ENCODE peak calls at places on chromosomes 5 and 9, in five cellular contexts. S is AG10803, D is fibroblast of mammary gland, R is WERI-Rb-1, Q is AG04449. C is an unnamed sample.

GRCh38 chr5:150700298-150700599 is 613 bp downstream of the RBM22 start:
- DNase-seq in S (no peak), D (no peak), R (no peak), Q (no peak), C (no peak)

GRCh38 chr9:135480071-135480941 is 724 bp downstream of the PPP1R26 start:
- DNase-seq in S (peak), D (peak), R (peak), Q (no peak), C (peak)

GRCh38 chr5:149358294-149358651 is 427 bp downstream of the PCYOX1L start:
- DNase-seq in S (no peak), D (no peak), R (peak), Q (no peak), C (no peak)

GRCh38 chr9:117927354-117927753 is 223.2 kb downstream of the TLR4 start:
- DNase-seq in S (no peak), D (no peak), R (peak), Q (no peak), C (no peak)

GRCh38 chr5:587403-587802 is 24.7 kb upstream of the CEP72 start:
- DNase-seq in S (no peak), D (no peak), R (no peak), Q (no peak), C (no peak)

GRCh38 chr9:76690575-76691370 is 73.5 kb upstream of the PCA3 start:
- DNase-seq in S (peak), D (no peak), R (no peak), Q (no peak), C (no peak)

GRCh38 chr5:33425334-33425733 is 15.4 kb upstream of the TARS1 start:
- DNase-seq in S (peak), D (no peak), R (no peak), Q (no peak), C (no peak)

GRCh38 chr9:104950838-104951237 is 22.9 kb upstream of the ABCA1 start:
- DNase-seq in S (no peak), D (peak), R (no peak), Q (no peak), C (no peak)

GRCh38 chr5:133667217-133667616 is 54.9 kb upstream of the FSTL4 start:
- DNase-seq in S (no peak), D (no peak), R (no peak), Q (no peak), C (no peak)

GRCh38 chr5:68533051-68533450 is 317.5 kb downstream of the PIK3R1 start:
- DNase-seq in S (no peak), D (no peak), R (no peak), Q (no peak), C (no peak)

GRCh38 chr5:158152151-158152550 is 293.2 kb upstream of the CLINT1 start:
- DNase-seq in S (peak), D (peak), R (no peak), Q (no peak), C (no peak)

GRCh38 chr5:134092875-134093274 is 21.6 kb upstream of the TCF7 start:
- DNase-seq in S (no peak), D (peak), R (peak), Q (no peak), C (no peak)

GRCh38 chr5:111143910-111144309 is 51.8 kb downstream of the WDR36 start:
- DNase-seq in S (peak), D (peak), R (no peak), Q (peak), C (no peak)

GRCh38 chr5:84197542-84197941 is 187.1 kb downstream of the EDIL3 start:
- DNase-seq in S (no peak), D (no peak), R (no peak), Q (no peak), C (no peak)

GRCh38 chr9:3809724-3810123 is 283.9 kb upstream of the RFX3 start:
- DNase-seq in S (peak), D (peak), R (no peak), Q (no peak), C (no peak)

GRCh38 chr9:129170229-129170628 is 7.8 kb downstream of the IER5L start:
- DNase-seq in S (peak), D (peak), R (no peak), Q (no peak), C (no peak)

GRCh38 chr9:129697111-129697955 is 31.9 kb downstream of the PRRX2 start:
- DNase-seq in S (peak), D (peak), R (peak), Q (no peak), C (peak)

GRCh38 chr5:149062371-149063016 is 368 bp downstream of the SH3TC2 start:
- DNase-seq in S (peak), D (peak), R (no peak), Q (peak), C (no peak)

GRCh38 chr9:77865385-77865784 is 166.2 kb downstream of the GNAQ start:
- DNase-seq in S (no peak), D (no peak), R (no peak), Q (no peak), C (no peak)

GRCh38 chr9:76403352-76403751 is 9.1 kb upstream of the RFK start:
- DNase-seq in S (peak), D (peak), R (no peak), Q (peak), C (no peak)

GRCh38 chr5:9316041-9316440 is 229.8 kb downstream of the SEMA5A start:
- DNase-seq in S (no peak), D (no peak), R (no peak), Q (no peak), C (no peak)

GRCh38 chr9:112831281-112831851 is 59.3 kb downstream of the SLC46A2 start:
- DNase-seq in S (peak), D (no peak), R (no peak), Q (no peak), C (no peak)

GRCh38 chr5:56851258-56851941 is 36.1 kb downstream of the MAP3K1 start:
- DNase-seq in S (no peak), D (peak), R (no peak), Q (no peak), C (no peak)

GRCh38 chr9:90878562-90878961 is 76.9 kb downstream of the SYK start:
- DNase-seq in S (no peak), D (no peak), R (no peak), Q (no peak), C (no peak)

GRCh38 chr9:13576101-13576500 is 296.6 kb upstream of the MPDZ start:
- DNase-seq in S (no peak), D (no peak), R (no peak), Q (no peak), C (no peak)

GRCh38 chr5:41649659-41650058 is 139.3 kb upstream of the PLCXD3 start:
- DNase-seq in S (peak), D (peak), R (no peak), Q (peak), C (no peak)

GRCh38 chr9:38003230-38003629 is 65.8 kb downstream of the SHB start:
- DNase-seq in S (no peak), D (no peak), R (no peak), Q (no peak), C (no peak)

GRCh38 chr9:4983541-4984165 is 1.4 kb upstream of the JAK2 start:
- DNase-seq in S (no peak), D (no peak), R (no peak), Q (no peak), C (no peak)

GRCh38 chr5:111556504-111556903 is 44.2 kb upstream of the STARD4 start:
- DNase-seq in S (no peak), D (no peak), R (no peak), Q (no peak), C (no peak)

GRCh38 chr9:133114451-133114885 is 6.6 kb downstream of the RALGDS start:
- DNase-seq in S (peak), D (no peak), R (peak), Q (no peak), C (no peak)

GRCh38 chr9:125763373-125763772 is 16.2 kb downstream of the PBX3 start:
- DNase-seq in S (no peak), D (no peak), R (peak), Q (no peak), C (no peak)

GRCh38 chr5:136819526-136820302 is 454.4 kb upstream of the TRPC7 start:
- DNase-seq in S (no peak), D (peak), R (peak), Q (no peak), C (no peak)
- TF ChIP-seq CTCF in S (no peak), D (no peak), R (peak), Q (no peak), C (no peak)

GRCh38 chr5:173315495-173316352 is 12.5 kb downstream of the STC2 start:
- DNase-seq in S (peak), D (peak), R (no peak), Q (no peak), C (no peak)
- TF ChIP-seq CTCF in S (no peak), D (no peak), R (no peak), Q (no peak), C (no peak)

DNA sequence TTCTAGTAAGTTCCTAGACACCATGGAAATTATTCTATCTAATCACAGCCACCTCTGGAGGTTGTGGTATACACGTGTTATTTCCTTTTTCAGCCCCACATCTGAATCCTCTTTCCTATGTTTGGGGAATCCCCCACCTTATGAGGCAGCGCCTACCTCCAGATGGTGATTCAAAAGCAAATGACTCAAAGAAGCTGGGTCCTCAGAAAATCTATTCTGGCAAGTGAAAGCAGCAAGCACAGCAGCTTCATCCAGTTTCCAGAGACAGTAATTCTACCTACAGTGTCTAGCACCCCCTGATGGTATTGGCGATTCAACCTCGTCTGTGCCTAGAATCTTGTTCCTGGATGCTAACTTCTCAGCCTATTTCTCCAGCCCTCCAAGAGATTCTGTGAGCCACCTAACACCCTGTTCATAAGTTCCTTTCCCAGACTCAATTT is 43.0 kb downstream of the STRBP start:
- DNase-seq in S (peak), D (peak), R (peak), Q (peak), C (no peak)
- TF ChIP-seq CTCF in S (peak), D (peak), R (peak), Q (peak), C (peak)

DNA sequence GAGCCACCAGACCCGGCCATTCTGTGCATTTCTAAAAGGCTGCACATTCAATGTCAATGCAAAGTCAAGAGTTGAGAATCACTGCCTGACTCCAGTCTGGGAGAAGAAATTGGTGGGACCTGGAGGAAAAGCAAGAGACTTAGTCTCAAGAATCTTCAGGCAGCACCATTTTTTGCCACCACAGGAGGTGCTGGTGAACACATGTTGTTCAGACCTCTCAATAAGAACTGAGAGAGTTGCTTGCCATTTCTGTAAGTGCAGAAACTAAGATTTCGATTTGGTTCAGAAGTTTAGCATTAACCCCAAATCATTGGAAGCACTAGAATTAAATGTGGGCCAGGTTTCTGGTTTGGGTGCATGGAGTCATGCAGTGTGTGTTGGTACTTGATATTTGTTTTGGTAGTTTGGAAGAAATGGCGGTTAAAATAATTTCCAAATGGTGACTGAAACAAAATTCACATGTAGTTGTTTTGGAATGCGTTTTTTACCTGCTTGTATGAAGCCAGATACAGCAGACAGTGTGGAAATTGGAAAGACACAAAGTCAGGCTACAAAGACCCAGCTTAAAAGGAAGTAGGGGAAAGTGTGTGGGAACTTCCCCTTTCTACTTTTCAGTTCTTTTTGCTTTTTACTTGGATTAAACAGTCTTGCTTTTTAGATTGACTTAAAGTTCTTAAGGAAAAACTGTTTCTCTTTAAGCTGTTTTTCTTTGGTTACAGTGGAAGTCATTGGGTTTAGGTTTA is 20.4 kb downstream of the PDE8B start:
- DNase-seq in S (peak), D (peak), R (no peak), Q (no peak), C (no peak)
- TF ChIP-seq CTCF in S (no peak), D (peak), R (peak), Q (peak), C (peak)

DNA sequence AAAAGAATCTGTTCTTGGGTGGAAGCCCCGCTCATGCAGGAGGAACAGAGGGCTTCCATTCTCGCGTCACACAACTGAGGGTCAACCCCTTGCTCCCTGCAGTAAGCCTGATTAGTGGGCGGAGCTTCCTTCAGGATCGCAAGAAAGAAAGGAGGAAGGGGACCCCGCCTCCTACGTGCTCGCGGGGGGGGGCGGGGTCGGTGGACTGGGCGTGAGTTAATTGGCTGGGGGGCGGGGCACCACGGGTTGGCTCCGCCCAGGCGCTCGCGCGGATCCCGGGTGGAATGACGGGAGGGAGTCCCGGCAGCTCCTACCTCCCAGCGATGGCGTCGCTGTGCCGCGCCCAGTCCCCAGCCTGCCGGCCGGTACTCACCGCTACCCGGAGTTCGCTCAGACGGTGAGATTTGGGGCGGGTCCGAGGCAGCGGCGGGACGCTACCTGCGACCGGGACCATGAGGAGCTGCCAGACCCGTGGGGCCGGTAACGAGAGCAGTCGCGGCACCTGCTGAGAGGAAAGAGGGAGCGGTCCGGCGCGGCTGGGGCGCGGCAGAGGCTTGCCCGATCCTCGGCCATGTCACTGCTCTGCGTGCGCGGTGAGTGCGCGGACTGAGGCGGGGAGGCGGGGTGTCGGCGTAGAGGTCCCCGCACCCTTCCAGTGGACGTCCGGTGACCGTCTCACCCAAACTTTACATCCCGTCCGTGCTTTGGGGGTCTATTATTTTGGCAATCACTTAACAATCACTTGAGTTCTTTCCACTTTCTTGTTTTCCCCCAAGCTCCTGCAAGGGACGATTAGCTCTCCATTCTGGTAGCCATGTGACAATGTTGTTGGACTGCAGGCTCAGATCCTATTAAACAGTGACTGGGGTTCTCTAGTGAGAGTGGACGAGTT is at the start of gene UNC13B:
- DNase-seq in S (peak), D (peak), R (peak), Q (no peak), C (peak)
- TF ChIP-seq CTCF in S (peak), D (no peak), R (peak), Q (no peak), C (peak)

GRCh38 chr9:79603222-79603925 is 31.6 kb downstream of the TLE4 start:
- DNase-seq in S (peak), D (no peak), R (no peak), Q (no peak), C (no peak)
- TF ChIP-seq CTCF in S (no peak), D (no peak), R (no peak), Q (no peak), C (no peak)

DNA sequence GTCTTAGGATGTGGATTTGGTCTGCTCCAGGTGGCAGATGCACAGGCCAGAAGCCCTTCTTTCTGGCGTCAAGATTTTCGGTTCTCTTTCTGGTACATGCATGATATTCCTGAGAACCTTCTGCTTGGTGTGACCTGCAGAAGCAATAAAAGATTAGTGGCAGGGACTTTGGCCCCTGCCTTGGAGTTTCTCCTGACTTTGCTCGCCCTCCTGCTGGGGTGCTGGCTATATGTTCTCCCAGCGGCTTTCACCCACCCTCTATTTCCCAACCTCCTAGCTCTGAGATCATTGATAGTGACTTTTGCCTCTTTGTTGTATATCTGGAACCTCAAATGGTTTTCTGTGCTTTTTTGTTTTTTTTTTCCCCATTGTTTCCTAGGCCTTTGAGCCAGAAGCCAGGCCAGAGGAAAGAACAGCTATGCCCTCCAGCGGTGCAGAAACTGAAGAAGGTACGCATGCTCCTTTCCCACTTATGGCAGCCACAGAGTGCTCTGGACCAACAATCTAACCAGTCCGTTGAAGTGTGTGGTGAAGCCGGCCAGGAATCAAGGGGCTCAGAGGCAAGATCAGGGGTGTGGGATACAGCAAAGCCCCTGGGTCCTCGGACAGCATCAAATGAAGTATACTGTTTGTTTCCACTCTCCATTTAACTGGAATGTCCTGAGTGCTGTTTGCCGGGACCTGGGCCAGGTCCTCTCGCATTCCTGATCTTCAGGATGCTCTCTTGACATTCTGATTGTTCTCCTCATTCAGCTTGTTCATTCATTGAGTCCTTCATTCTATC is 154.5 kb downstream of the ARHGEF28 start:
- DNase-seq in S (no peak), D (no peak), R (no peak), Q (no peak), C (no peak)
- TF ChIP-seq CTCF in S (peak), D (no peak), R (no peak), Q (no peak), C (no peak)

DNA sequence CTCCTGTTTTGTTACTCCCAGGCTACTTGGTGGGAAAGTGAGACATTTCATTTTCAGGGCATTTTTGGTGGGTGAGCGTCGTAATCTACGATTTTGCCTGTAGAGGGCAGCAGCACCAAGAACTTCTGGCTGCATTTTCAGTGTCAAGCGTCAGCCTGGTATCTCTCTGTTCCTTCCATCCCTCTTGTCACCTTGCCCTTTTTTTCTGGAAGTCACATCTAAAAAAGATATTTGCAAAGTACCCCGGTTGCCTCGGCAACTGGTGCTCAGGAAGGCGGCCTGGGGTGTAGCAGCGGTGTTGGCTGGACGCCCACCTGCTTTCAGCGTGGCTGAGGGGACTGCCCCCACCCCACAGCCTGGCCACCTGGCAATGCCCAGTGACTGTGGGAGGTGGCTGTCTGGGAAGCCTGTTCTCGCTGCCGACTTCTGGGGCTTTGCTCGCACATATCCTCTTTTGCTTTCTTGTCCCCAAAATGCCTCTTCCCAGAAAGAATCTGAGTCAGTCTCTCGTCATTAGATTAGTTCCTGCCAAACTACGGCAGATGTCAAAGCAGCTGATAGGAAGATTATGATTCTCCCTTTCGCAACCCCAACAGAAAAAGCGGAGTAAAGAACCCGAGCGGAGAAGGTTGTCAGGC is 84.5 kb downstream of the ACER2 start:
- DNase-seq in S (peak), D (peak), R (peak), Q (no peak), C (peak)
- TF ChIP-seq CTCF in S (peak), D (peak), R (peak), Q (peak), C (peak)

C was measured in neural crest cell.